ENCODE peak calls at places on chromosomes 16 and 17, in seven cellular contexts. One of them, this sample, is unnamed.

GRCh38 chr16:67245674-67246080 is 1.6 kb downstream of the FHOD1 start:
- DNase-seq in right lobe of liver: no peak
- DNase-seq in activated CD8-positive, alpha-beta T cell treated with anti-CD3 and anti-CD28 coated beads for 36 hours: no peak
- DNase-seq in IMR-90: no peak
- DNase-seq in Calu3: no peak
- DNase-seq in OCI-LY7: no peak
- DNase-seq in GM10248: no peak
- DNase-seq in this sample: no peak

GRCh38 chr16:89174877-89175276 is 3.3 kb downstream of the CDH15 start:
- DNase-seq in Calu3: no peak
- DNase-seq in right lobe of liver: no peak
- DNase-seq in IMR-90: no peak
- DNase-seq in OCI-LY7: no peak
- DNase-seq in activated CD8-positive, alpha-beta T cell treated with anti-CD3 and anti-CD28 coated beads for 36 hours: no peak
- DNase-seq in GM10248: no peak
- DNase-seq in this sample: no peak

GRCh38 chr16:30623558-30624283 is 13.5 kb upstream of the ZNF689 start:
- DNase-seq in OCI-LY7: no peak
- DNase-seq in activated CD8-positive, alpha-beta T cell treated with anti-CD3 and anti-CD28 coated beads for 36 hours: no peak
- DNase-seq in GM10248: no peak
- DNase-seq in IMR-90: no peak
- DNase-seq in Calu3: no peak
- DNase-seq in right lobe of liver: no peak
- DNase-seq in this sample: no peak

GRCh38 chr16:56974549-56975300 is 13.0 kb downstream of the CETP start:
- DNase-seq in IMR-90: no peak
- DNase-seq in right lobe of liver: no peak
- DNase-seq in GM10248: no peak
- DNase-seq in OCI-LY7: no peak
- DNase-seq in Calu3: no peak
- DNase-seq in activated CD8-positive, alpha-beta T cell treated with anti-CD3 and anti-CD28 coated beads for 36 hours: no peak
- DNase-seq in this sample: no peak

GRCh38 chr16:75576384-75576811 is 10.2 kb downstream of the GABARAPL2 start:
- DNase-seq in OCI-LY7: no peak
- DNase-seq in activated CD8-positive, alpha-beta T cell treated with anti-CD3 and anti-CD28 coated beads for 36 hours: no peak
- DNase-seq in right lobe of liver: no peak
- DNase-seq in Calu3: no peak
- DNase-seq in IMR-90: no peak
- DNase-seq in GM10248: peak; percentile 51
- DNase-seq in this sample: peak; percentile 56

GRCh38 chr16:11737678-11738077 is 5.0 kb downstream of the TXNDC11 start:
- DNase-seq in IMR-90: no peak
- DNase-seq in GM10248: no peak
- DNase-seq in OCI-LY7: no peak
- DNase-seq in activated CD8-positive, alpha-beta T cell treated with anti-CD3 and anti-CD28 coated beads for 36 hours: no peak
- DNase-seq in right lobe of liver: no peak
- DNase-seq in Calu3: no peak
- DNase-seq in this sample: no peak

GRCh38 chr17:74431568-74432483 is at the start of gene GPRC5C:
- DNase-seq in IMR-90: no peak
- DNase-seq in Calu3: peak; percentile 84
- DNase-seq in GM10248: peak; percentile 82
- DNase-seq in right lobe of liver: peak; percentile 96
- DNase-seq in OCI-LY7: no peak
- DNase-seq in activated CD8-positive, alpha-beta T cell treated with anti-CD3 and anti-CD28 coated beads for 36 hours: peak; percentile 84
- DNase-seq in this sample: peak; percentile 83

GRCh38 chr16:82329504-82330192 is 159.6 kb upstream of the MPHOSPH6 start:
- DNase-seq in OCI-LY7: no peak
- DNase-seq in GM10248: no peak
- DNase-seq in activated CD8-positive, alpha-beta T cell treated with anti-CD3 and anti-CD28 coated beads for 36 hours: no peak
- DNase-seq in IMR-90: no peak
- DNase-seq in Calu3: no peak
- DNase-seq in right lobe of liver: peak; percentile 66
- DNase-seq in this sample: no peak

GRCh38 chr17:17709815-17710321 is 28.6 kb downstream of the RAI1 start:
- DNase-seq in GM10248: no peak
- DNase-seq in IMR-90: no peak
- DNase-seq in activated CD8-positive, alpha-beta T cell treated with anti-CD3 and anti-CD28 coated beads for 36 hours: no peak
- DNase-seq in OCI-LY7: no peak
- DNase-seq in right lobe of liver: no peak
- DNase-seq in Calu3: no peak
- DNase-seq in this sample: no peak

GRCh38 chr17:45221081-45221996 is at the start of gene FMNL1:
- DNase-seq in GM10248: peak; percentile 71
- DNase-seq in right lobe of liver: peak; percentile 82
- DNase-seq in activated CD8-positive, alpha-beta T cell treated with anti-CD3 and anti-CD28 coated beads for 36 hours: peak; percentile 73
- DNase-seq in OCI-LY7: peak; percentile 81
- DNase-seq in IMR-90: no peak
- DNase-seq in Calu3: peak; percentile 53
- DNase-seq in this sample: peak; percentile 81

GRCh38 chr16:87874639-87875472 is 5.5 kb upstream of the SLC7A5 start:
- DNase-seq in right lobe of liver: no peak
- DNase-seq in OCI-LY7: no peak
- DNase-seq in GM10248: peak; percentile 70
- DNase-seq in Calu3: no peak
- DNase-seq in IMR-90: no peak
- DNase-seq in activated CD8-positive, alpha-beta T cell treated with anti-CD3 and anti-CD28 coated beads for 36 hours: peak; percentile 96
- DNase-seq in this sample: peak; percentile 70

GRCh38 chr17:4711671-4712111 is 1.3 kb downstream of the ARRB2 start:
- DNase-seq in OCI-LY7: peak; percentile 35
- DNase-seq in activated CD8-positive, alpha-beta T cell treated with anti-CD3 and anti-CD28 coated beads for 36 hours: peak; percentile 17
- DNase-seq in GM10248: no peak
- DNase-seq in Calu3: no peak
- DNase-seq in IMR-90: no peak
- DNase-seq in right lobe of liver: peak; percentile 94
- DNase-seq in this sample: no peak

GRCh38 chr16:57503366-57503765 is 17.1 kb upstream of the DOK4 start:
- DNase-seq in OCI-LY7: no peak
- DNase-seq in Calu3: no peak
- DNase-seq in activated CD8-positive, alpha-beta T cell treated with anti-CD3 and anti-CD28 coated beads for 36 hours: no peak
- DNase-seq in IMR-90: no peak
- DNase-seq in GM10248: no peak
- DNase-seq in right lobe of liver: peak; percentile 23
- DNase-seq in this sample: no peak

GRCh38 chr17:21374455-21375161 is 1.5 kb upstream of the KCNJ12 start:
- DNase-seq in GM10248: no peak
- DNase-seq in IMR-90: no peak
- DNase-seq in right lobe of liver: no peak
- DNase-seq in activated CD8-positive, alpha-beta T cell treated with anti-CD3 and anti-CD28 coated beads for 36 hours: no peak
- DNase-seq in OCI-LY7: peak; percentile 52
- DNase-seq in Calu3: no peak
- DNase-seq in this sample: no peak
- TF ChIP-seq CTCF in GM10248: no peak
- TF ChIP-seq CTCF in IMR-90: no peak
- TF ChIP-seq CTCF in right lobe of liver: no peak
- TF ChIP-seq CTCF in activated CD8-positive, alpha-beta T cell treated with anti-CD3 and anti-CD28 coated beads for 36 hours: no peak
- TF ChIP-seq CTCF in OCI-LY7: peak; percentile 72
- TF ChIP-seq CTCF in Calu3: no peak
- TF ChIP-seq CTCF in this sample: no peak

GRCh38 chr17:77651983-77652382 is 306.5 kb upstream of the TNRC6C start:
- DNase-seq in right lobe of liver: no peak
- DNase-seq in GM10248: no peak
- DNase-seq in OCI-LY7: no peak
- DNase-seq in IMR-90: no peak
- DNase-seq in Calu3: no peak
- DNase-seq in activated CD8-positive, alpha-beta T cell treated with anti-CD3 and anti-CD28 coated beads for 36 hours: no peak
- DNase-seq in this sample: no peak
- TF ChIP-seq CTCF in right lobe of liver: no peak
- TF ChIP-seq CTCF in GM10248: no peak
- TF ChIP-seq CTCF in OCI-LY7: no peak
- TF ChIP-seq CTCF in IMR-90: no peak
- TF ChIP-seq CTCF in Calu3: no peak
- TF ChIP-seq CTCF in activated CD8-positive, alpha-beta T cell treated with anti-CD3 and anti-CD28 coated beads for 36 hours: no peak
- TF ChIP-seq CTCF in this sample: no peak

GRCh38 chr17:2395258-2396170 is 5.3 kb downstream of the MNT start:
- DNase-seq in activated CD8-positive, alpha-beta T cell treated with anti-CD3 and anti-CD28 coated beads for 36 hours: no peak
- DNase-seq in OCI-LY7: no peak
- DNase-seq in Calu3: peak; percentile 37
- DNase-seq in IMR-90: peak; percentile 58
- DNase-seq in right lobe of liver: peak; percentile 59
- DNase-seq in GM10248: no peak
- DNase-seq in this sample: no peak
- TF ChIP-seq CTCF in activated CD8-positive, alpha-beta T cell treated with anti-CD3 and anti-CD28 coated beads for 36 hours: no peak
- TF ChIP-seq CTCF in OCI-LY7: no peak
- TF ChIP-seq CTCF in Calu3: no peak
- TF ChIP-seq CTCF in IMR-90: peak; percentile 23
- TF ChIP-seq CTCF in right lobe of liver: no peak
- TF ChIP-seq CTCF in GM10248: no peak
- TF ChIP-seq CTCF in this sample: no peak

DNA sequence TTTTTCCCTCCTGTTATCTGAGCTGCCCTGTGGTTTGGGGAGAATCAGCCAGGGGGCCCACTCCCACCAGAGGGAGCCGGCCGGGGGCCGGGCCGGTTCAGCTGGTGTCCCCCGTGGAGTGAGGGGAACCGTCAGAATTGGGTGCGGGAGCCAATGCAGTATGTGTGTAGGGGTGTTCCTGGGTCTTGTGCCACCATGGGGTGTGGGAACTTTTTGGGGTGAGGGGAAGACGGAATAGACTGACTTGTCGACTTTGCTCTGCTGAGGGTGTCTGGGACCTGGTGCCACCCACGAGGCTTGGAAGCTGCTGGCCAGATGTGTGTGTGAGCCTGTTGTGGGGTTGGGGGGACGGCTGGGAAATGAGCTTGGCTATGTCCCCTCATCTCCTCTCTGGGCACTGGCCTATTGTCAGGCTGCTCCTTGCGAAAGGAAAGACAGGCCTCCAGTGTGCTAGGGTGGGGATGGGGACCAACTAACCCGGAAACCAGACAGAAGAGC is 9.9 kb downstream of the RARA start:
- DNase-seq in IMR-90: no peak
- DNase-seq in OCI-LY7: no peak
- DNase-seq in Calu3: peak; percentile 49
- DNase-seq in activated CD8-positive, alpha-beta T cell treated with anti-CD3 and anti-CD28 coated beads for 36 hours: peak; percentile 43
- DNase-seq in right lobe of liver: peak; percentile 59
- DNase-seq in GM10248: no peak
- DNase-seq in this sample: no peak
- TF ChIP-seq CTCF in IMR-90: peak; percentile 16
- TF ChIP-seq CTCF in OCI-LY7: peak; percentile 35
- TF ChIP-seq CTCF in Calu3: no peak
- TF ChIP-seq CTCF in activated CD8-positive, alpha-beta T cell treated with anti-CD3 and anti-CD28 coated beads for 36 hours: no peak
- TF ChIP-seq CTCF in right lobe of liver: no peak
- TF ChIP-seq CTCF in GM10248: no peak
- TF ChIP-seq CTCF in this sample: no peak

DNA sequence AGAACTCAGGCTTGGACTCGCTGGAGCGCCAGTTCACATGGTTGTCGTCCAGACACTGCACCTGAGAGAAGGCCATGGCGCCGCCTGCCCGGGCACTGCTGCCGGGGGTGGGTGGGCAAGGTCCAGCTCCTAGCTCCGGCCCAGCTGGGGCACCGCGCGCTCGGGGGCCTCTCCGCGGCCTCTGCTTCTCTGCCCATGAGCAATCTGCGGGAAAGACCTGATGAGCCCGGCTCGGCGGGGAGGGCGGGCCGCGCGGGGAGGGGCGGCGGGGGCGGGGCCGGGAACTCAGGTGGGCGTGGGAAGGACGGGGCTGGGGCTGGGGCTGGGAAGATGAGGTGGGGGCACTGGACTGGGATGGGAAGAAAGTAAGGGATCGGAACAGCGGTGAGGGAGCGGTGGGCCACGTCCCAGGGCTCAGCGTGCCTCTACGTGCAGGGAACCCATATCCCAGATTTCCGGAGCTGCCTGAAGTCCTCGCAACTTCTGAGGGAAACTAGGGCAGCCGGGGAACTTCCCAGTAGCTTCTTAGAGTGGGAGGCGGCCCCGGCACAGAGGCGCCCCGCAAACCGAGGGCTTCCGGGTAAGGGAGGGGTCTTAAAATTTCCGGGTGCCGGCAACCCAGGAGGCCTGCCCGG is 481 bp downstream of the FAM83G start:
- DNase-seq in GM10248: peak; percentile 64
- DNase-seq in right lobe of liver: peak; percentile 76
- DNase-seq in activated CD8-positive, alpha-beta T cell treated with anti-CD3 and anti-CD28 coated beads for 36 hours: peak; percentile 49
- DNase-seq in OCI-LY7: no peak
- DNase-seq in IMR-90: peak; percentile 36
- DNase-seq in Calu3: peak; percentile 40
- DNase-seq in this sample: peak; percentile 76
- TF ChIP-seq CTCF in GM10248: no peak
- TF ChIP-seq CTCF in right lobe of liver: no peak
- TF ChIP-seq CTCF in activated CD8-positive, alpha-beta T cell treated with anti-CD3 and anti-CD28 coated beads for 36 hours: no peak
- TF ChIP-seq CTCF in OCI-LY7: no peak
- TF ChIP-seq CTCF in IMR-90: no peak
- TF ChIP-seq CTCF in Calu3: no peak
- TF ChIP-seq CTCF in this sample: no peak

DNA sequence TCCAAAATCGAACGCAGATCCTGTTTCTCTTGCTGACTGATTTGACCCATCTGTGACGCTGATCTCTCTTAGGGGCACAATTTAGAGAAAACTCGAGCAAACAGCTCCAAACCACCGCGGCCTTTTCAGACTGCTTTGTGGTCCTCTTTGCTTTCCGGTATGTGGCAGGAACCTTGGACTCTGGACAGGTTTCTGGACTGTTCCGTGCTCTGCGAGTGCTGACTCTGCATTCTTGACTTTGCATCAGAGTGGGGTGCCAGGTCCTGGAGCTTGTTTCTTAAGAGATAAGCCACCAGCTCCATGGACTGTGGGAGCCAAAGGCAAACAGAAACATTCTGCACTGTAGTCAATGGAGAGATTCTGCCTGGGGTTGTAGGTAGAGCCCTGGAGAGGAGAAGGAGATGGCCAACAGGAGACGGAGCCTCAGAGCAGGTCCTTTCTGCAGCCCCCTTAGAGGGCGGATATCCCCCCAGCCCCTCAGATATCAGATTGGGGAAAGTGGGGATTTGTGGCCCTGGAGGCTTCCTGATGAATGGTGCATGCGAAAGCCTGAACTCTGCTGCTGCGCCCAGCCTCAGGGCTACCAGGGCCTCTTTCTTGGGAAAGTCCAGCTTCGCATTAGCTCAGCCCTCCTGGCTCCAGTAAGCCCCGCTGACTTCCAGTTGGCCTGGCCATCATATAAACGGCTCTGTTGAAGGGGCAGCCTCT is 65.6 kb downstream of the WIPI1 start:
- DNase-seq in GM10248: no peak
- DNase-seq in OCI-LY7: no peak
- DNase-seq in Calu3: no peak
- DNase-seq in right lobe of liver: peak; percentile 74
- DNase-seq in IMR-90: no peak
- DNase-seq in activated CD8-positive, alpha-beta T cell treated with anti-CD3 and anti-CD28 coated beads for 36 hours: no peak
- DNase-seq in this sample: no peak
- TF ChIP-seq CTCF in GM10248: no peak
- TF ChIP-seq CTCF in OCI-LY7: no peak
- TF ChIP-seq CTCF in Calu3: no peak
- TF ChIP-seq CTCF in right lobe of liver: no peak
- TF ChIP-seq CTCF in IMR-90: no peak
- TF ChIP-seq CTCF in activated CD8-positive, alpha-beta T cell treated with anti-CD3 and anti-CD28 coated beads for 36 hours: no peak
- TF ChIP-seq CTCF in this sample: no peak